ENCODE peak calls at places on chromosomes 3 and 15, in five cellular contexts. Q is neuronal stem cell, M is H9, A is trophoblast cell, D is H1. K is an unnamed sample. For H3K79me1, the result is how much of the 10 kb centered on the place peaks cover.

GRCh38 chr3:23465569-23465968 is 262.4 kb downstream of the UBE2E2 start:
- DNase-seq in M (no peak), D (no peak), A (no peak), Q (no peak), K (no peak)

GRCh38 chr3:14814473-14814872 is 4.3 kb upstream of the FGD5 start:
- DNase-seq in D (no peak), Q (no peak), M (no peak), A (peak), K (no peak)

GRCh38 chr3:36678216-36679013 is 85.9 kb downstream of the DCLK3 start:
- DNase-seq in A (no peak), Q (no peak), M (no peak), D (no peak), K (peak)

GRCh38 chr15:63059573-63060216 is 17.1 kb downstream of the TPM1 start:
- DNase-seq in D (no peak), M (no peak), A (no peak), Q (no peak), K (peak)

GRCh38 chr3:33187368-33187634 is 31.3 kb downstream of the SUSD5 start:
- DNase-seq in D (no peak), A (no peak), Q (no peak), M (no peak), K (no peak)

GRCh38 chr15:45714501-45715488 is 80.0 kb downstream of the SQOR start:
- DNase-seq in D (peak), A (peak), Q (peak), M (peak), K (peak)

GRCh38 chr3:152176241-152176640 is 92.5 kb upstream of the MBNL1 start:
- DNase-seq in M (no peak), Q (no peak), D (no peak), A (no peak), K (no peak)

GRCh38 chr3:182018361-182018760 is 306.6 kb downstream of the SOX2 start:
- DNase-seq in A (no peak), D (no peak), M (no peak), Q (no peak), K (no peak)

GRCh38 chr15:26665950-26666921 is 106.6 kb downstream of the GABRB3 start:
- DNase-seq in A (no peak), D (no peak), M (peak), Q (no peak), K (no peak)

GRCh38 chr15:98804057-98804380 is 155.7 kb downstream of the IGF1R start:
- DNase-seq in M (no peak), D (no peak), A (no peak), Q (no peak), K (peak)

GRCh38 chr3:170040283-170040907 is 2.6 kb downstream of the GPR160 start:
- DNase-seq in Q (no peak), A (no peak), D (no peak), M (no peak), K (no peak)

GRCh38 chr15:75161788-75162414 is 39.8 kb upstream of the C15orf39 start:
- DNase-seq in D (no peak), M (no peak), A (peak), Q (no peak), K (peak)

GRCh38 chr3:127787071-127787490 is 35.2 kb downstream of the MGLL start:
- DNase-seq in Q (no peak), A (no peak), D (no peak), M (no peak), K (no peak)

GRCh38 chr3:172709776-172710708 is 825 bp downstream of the NCEH1 start:
- DNase-seq in A (peak), D (no peak), Q (no peak), M (peak), K (peak)

GRCh38 chr3:57757642-57758297 is 1.7 kb downstream of the SLMAP start:
- DNase-seq in M (no peak), D (no peak), Q (peak), A (peak), K (peak)

GRCh38 chr15:36797128-36797527 is 217.7 kb downstream of the CDIN1 start:
- DNase-seq in D (no peak), M (no peak), Q (no peak), A (no peak), K (no peak)

GRCh38 chr15:83578706-83579105 is 75.2 kb upstream of the ADAMTSL3 start:
- DNase-seq in Q (no peak), A (peak), M (no peak), D (no peak), K (no peak)

GRCh38 chr3:43838877-43839276 is 148.1 kb downstream of the ABHD5 start:
- DNase-seq in A (no peak), M (no peak), Q (no peak), D (no peak), K (no peak)

GRCh38 chr3:175493296-175493695 is 634.2 kb downstream of the NAALADL2 start:
- DNase-seq in D (no peak), M (no peak), A (no peak), Q (no peak), K (no peak)

GRCh38 chr3:16943857-16944256 is 59.1 kb downstream of the PLCL2 start:
- DNase-seq in Q (no peak), A (no peak), M (no peak), D (no peak), K (no peak)
- H3K79me1 ChIP-seq in Q (under half), A (under half), M (under half), D (under half), K (under half)

GRCh38 chr3:10180738-10181295 is 16.1 kb downstream of the IRAK2 start:
- DNase-seq in Q (no peak), M (no peak), A (no peak), D (no peak), K (no peak)
- H3K9ac ChIP-seq in Q (no peak), M (no peak), A (no peak), D (no peak), K (no peak)

GRCh38 chr3:64456674-64457073 is 231.1 kb downstream of the ADAMTS9 start:
- DNase-seq in A (no peak), M (no peak), D (no peak), Q (no peak), K (no peak)

GRCh38 chr3:64457811-64458210 is 230.0 kb downstream of the ADAMTS9 start:
- DNase-seq in M (no peak), A (no peak), D (no peak), Q (no peak), K (no peak)

GRCh38 chr3:64460877-64461276 is 226.9 kb downstream of the ADAMTS9 start:
- DNase-seq in M (no peak), D (no peak), A (no peak), Q (no peak), K (peak)

GRCh38 chr3:64462203-64463120 is 225.3 kb downstream of the ADAMTS9 start:
- DNase-seq in D (no peak), A (no peak), M (no peak), Q (no peak), K (peak)

GRCh38 chr3:64459711-64460110 is 228.1 kb downstream of the ADAMTS9 start:
- DNase-seq in Q (no peak), A (no peak), D (no peak), M (no peak), K (no peak)
- H2BK12ac ChIP-seq in Q (no peak), A (no peak), D (no peak), M (no peak), K (no peak)

GRCh38 chr15:73939138-73939537 is 12.9 kb downstream of the LOXL1 start:
- DNase-seq in Q (no peak), D (no peak), A (no peak), M (no peak), K (no peak)
- H3K79me1 ChIP-seq in Q (under half), D (under half), A (under half), M (under half), K (under half)